ENCODE peak calls at places on chromosomes 11 and 22, in five cellular contexts. F is H1, N is GM12878, H is HepG2, R is K562. V is an unnamed sample.
A peak's percentile ranks its signal among the peaks of the same experiment; 100 is the strongest.

GRCh38 chr11:28773606-28774005 is 665.4 kb downstream of the METTL15 start:
- DNase-seq in F (no peak), R (no peak), H (no peak), N (no peak), V (no peak)

GRCh38 chr11:88478136-88478785 is 140.7 kb upstream of the CTSC start:
- DNase-seq in H (no peak), N (no peak), R (no peak), F (no peak), V (no peak)

GRCh38 chr22:29004647-29005371 is 56.8 kb downstream of the C22orf31 start:
- DNase-seq in H (peak; percentile 90), R (peak; percentile 21), N (no peak), F (peak; percentile 75), V (peak; percentile 45)

GRCh38 chr22:29269230-29269604 is 1.1 kb downstream of the EWSR1 start:
- DNase-seq in H (no peak), R (no peak), F (no peak), N (no peak), V (no peak)

GRCh38 chr11:59336176-59336575 is 22.5 kb upstream of the OR5AN1 start:
- DNase-seq in R (no peak), F (no peak), H (no peak), N (no peak), V (no peak)

GRCh38 chr11:77557553-77557952 is 32.2 kb upstream of the AQP11 start:
- DNase-seq in N (no peak), H (peak; percentile 33), R (no peak), F (no peak), V (no peak)

GRCh38 chr11:75498556-75499255 is 27.0 kb downstream of the GDPD5 start:
- DNase-seq in R (no peak), N (no peak), F (no peak), H (no peak), V (no peak)

GRCh38 chr22:20196094-20196840 is 45.4 kb upstream of the CCDC188 start:
- DNase-seq in H (no peak), N (no peak), R (no peak), F (no peak), V (no peak)

GRCh38 chr22:24380220-24381218 is 46.9 kb upstream of the ADORA2A start:
- DNase-seq in N (no peak), H (no peak), R (no peak), F (no peak), V (no peak)

GRCh38 chr22:42933783-42934144 is 76.7 kb upstream of the ARFGAP3 start:
- DNase-seq in N (no peak), H (peak; percentile 33), R (no peak), F (no peak), V (no peak)

GRCh38 chr11:118002541-118003019 is 16.4 kb downstream of the IL10RA start:
- DNase-seq in N (no peak), H (no peak), F (no peak), R (peak; percentile 33), V (no peak)

GRCh38 chr22:20079745-20080444 is at the start of gene DGCR8:
- DNase-seq in R (peak; percentile 100), H (peak; percentile 86), N (peak; percentile 28), F (peak; percentile 91), V (peak; percentile 86)

GRCh38 chr11:47101452-47101851 is 75.2 kb downstream of the ARFGAP2 start:
- DNase-seq in H (no peak), F (no peak), N (no peak), R (no peak), V (no peak)

GRCh38 chr11:74820763-74821162 is 72.1 kb downstream of the RNF169 start:
- DNase-seq in R (no peak), N (no peak), H (peak; percentile 8), F (no peak), V (no peak)

GRCh38 chr11:118621071-118621815 is 13.8 kb downstream of the PHLDB1 start:
- DNase-seq in H (peak; percentile 85), R (peak; percentile 91), F (peak; percentile 89), N (no peak), V (peak; percentile 51)

GRCh38 chr11:131601586-131601985 is 231.2 kb downstream of the NTM start:
- DNase-seq in H (no peak), N (no peak), F (no peak), R (no peak), V (no peak)

GRCh38 chr11:76606102-76606793 is 64.3 kb downstream of the LRRC32 start:
- DNase-seq in R (no peak), F (peak; percentile 37), N (no peak), H (no peak), V (no peak)

GRCh38 chr11:67731583-67731982 is 57.2 kb upstream of the ALDH3B2 start:
- DNase-seq in N (no peak), H (no peak), F (no peak), R (no peak), V (no peak)

GRCh38 chr11:116287866-116288265 is 484.9 kb downstream of the BUD13 start:
- DNase-seq in N (no peak), R (no peak), H (no peak), F (no peak), V (no peak)

GRCh38 chr11:45828996-45829395 is 18.3 kb upstream of the CRY2 start:
- DNase-seq in H (no peak), R (no peak), F (no peak), N (no peak), V (no peak)

GRCh38 chr22:28381427-28382167 is 298.0 kb downstream of the TTC28 start:
- DNase-seq in N (no peak), R (no peak), H (no peak), F (no peak), V (no peak)

DNA sequence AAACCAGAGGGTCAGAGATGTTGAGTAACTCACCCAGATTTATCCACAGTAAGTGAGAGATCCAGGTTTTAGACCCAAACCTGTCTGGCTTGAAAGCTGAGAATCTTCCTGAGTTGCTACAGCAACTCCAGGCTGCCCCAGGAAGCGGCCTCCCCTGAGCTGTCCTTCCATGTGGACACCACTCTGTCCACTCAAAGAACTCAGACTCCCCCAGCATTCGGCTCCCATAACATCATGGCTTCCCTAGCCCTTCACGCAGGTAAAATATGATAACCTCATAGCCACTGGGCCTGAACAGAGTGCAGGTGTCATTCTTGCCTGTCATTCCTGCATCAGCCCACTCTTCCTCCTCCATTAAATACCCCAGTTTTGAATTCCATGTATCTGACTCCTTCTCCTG is 657.8 kb downstream of the TBC1D22A start:
- DNase-seq in N (no peak), H (no peak), R (no peak), F (no peak), V (no peak)
- H3K9me3 ChIP-seq in N (no peaks in the 10 kb centered on the region), H (no peaks in the 10 kb centered on the region), R (no peaks in the 10 kb centered on the region), F (peaks cover 86% of the 10 kb centered on the region), V (no peaks in the 10 kb centered on the region)

DNA sequence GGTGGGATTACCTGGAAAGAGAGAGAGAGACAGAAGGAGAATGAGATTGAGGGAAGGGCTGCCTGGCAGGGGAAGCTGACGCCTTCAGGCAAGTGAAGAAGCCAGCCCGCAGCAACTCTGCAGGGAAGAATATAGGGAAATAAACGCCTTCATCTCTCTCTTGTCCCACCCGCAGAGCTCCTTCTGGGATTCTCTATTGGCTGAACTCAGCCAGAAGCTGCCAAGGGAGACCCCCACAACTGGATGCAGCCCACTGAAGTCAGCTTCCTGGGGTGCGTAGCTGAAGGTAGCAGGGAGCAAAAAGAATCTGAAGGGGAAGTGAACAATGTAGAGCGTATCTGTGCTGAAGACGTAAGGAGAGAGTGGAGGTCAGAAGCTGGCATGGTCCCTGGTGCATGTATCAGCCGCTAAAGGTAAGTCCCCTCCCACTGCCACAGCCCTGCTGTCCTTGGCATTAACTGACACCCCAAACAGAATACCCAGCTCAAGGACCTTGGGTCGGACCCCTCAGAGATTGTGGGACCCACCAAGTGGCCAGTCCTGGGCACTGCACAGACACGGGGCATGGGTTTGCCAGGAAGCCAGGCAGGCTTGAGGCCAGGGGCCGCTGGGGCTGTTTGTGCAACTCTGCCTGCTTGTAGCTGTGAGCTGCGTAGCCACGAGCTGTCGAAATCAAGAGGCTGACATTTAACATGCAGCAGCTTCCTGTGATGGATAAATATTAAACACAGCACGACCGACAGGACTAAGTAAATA is 469.9 kb downstream of the MN1 start:
- DNase-seq in F (peak; percentile 73), N (no peak), H (peak; percentile 6), R (no peak), V (no peak)
- TF ChIP-seq SP1 in F (no peak), N (no peak), H (no peak), R (no peak), V (no peak)

GRCh38 chr11:114612686-114613085 is 17.1 kb upstream of the NXPE4 start:
- DNase-seq in H (no peak), F (no peak), R (no peak), N (no peak), V (no peak)
- H3K9me3 ChIP-seq in H (peaks cover 100% of the 10 kb centered on the region), F (peaks cover 67% of the 10 kb centered on the region), R (peaks cover 15% of the 10 kb centered on the region), N (no peaks in the 10 kb centered on the region), V (peaks cover 9% of the 10 kb centered on the region)

DNA sequence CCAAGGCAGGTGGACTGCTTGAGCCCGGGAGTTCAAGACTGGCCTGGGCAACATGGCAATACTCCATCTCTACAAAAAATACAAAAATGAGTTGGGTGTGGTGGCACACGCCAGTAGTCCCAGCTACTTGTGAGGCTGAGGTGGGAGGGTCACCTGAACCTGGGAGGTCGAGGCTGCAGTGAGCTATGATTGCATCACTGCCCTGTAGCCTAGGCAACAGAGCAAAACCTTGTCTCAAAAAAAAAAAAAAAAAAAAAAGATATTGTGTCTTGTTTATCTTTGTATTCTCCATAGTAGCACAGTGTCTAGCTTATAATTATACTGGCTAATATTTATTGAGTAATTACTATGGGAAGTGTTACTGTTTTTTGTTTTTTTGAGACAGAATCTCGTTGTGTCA is 15.8 kb upstream of the GPHA2 start:
- DNase-seq in N (no peak), F (no peak), H (no peak), R (no peak), V (no peak)
- TF ChIP-seq SP1 in N (no peak), F (no peak), H (no peak), R (no peak), V (no peak)